ENCODE peak calls at places on chromosome 11, in four cellular contexts. U is bronchial epithelial cell, G is MM.1S, E is progenitor cell of endocrine pancreas. Q is an unnamed sample.

GRCh38 chr11:89381094-89381493 is 110.1 kb downstream of the NOX4 start:
- DNase-seq in U (peak), E (no peak), G (no peak), Q (no peak)

GRCh38 chr11:17673951-17674350 is 45.4 kb upstream of the MYOD1 start:
- DNase-seq in G (no peak), U (peak), E (no peak), Q (no peak)

GRCh38 chr11:69926376-69927050 is 107.3 kb upstream of the FGF3 start:
- DNase-seq in U (no peak), G (no peak), E (no peak), Q (no peak)

GRCh38 chr11:32830413-32830738 is 649 bp downstream of the PRRG4 start:
- DNase-seq in U (peak), E (no peak), G (peak), Q (no peak)

GRCh38 chr11:17686185-17686980 is 33.0 kb upstream of the MYOD1 start:
- DNase-seq in U (no peak), E (no peak), G (no peak), Q (no peak)

GRCh38 chr11:72446929-72447753 is 12.8 kb upstream of the CLPB start:
- DNase-seq in U (peak), E (no peak), G (peak), Q (peak)

GRCh38 chr11:132898021-132898420 is 634.3 kb downstream of the OPCML start:
- DNase-seq in U (peak), E (no peak), G (no peak), Q (no peak)

GRCh38 chr11:36149538-36150242 is 139.5 kb downstream of the COMMD9 start:
- DNase-seq in E (no peak), G (peak), U (peak), Q (peak)

GRCh38 chr11:105468154-105468553 is 141.7 kb upstream of the GRIA4 start:
- DNase-seq in G (no peak), E (no peak), U (no peak), Q (no peak)

GRCh38 chr11:28257761-28258160 is 149.6 kb downstream of the METTL15 start:
- DNase-seq in G (no peak), U (peak), E (no peak), Q (no peak)

GRCh38 chr11:134153147-134153905 is 70.4 kb downstream of the NCAPD3 start:
- DNase-seq in G (no peak), E (no peak), U (no peak), Q (no peak)

GRCh38 chr11:118434553-118435232 is 1.6 kb upstream of the KMT2A start:
- DNase-seq in E (peak), G (peak), U (no peak), Q (peak)

GRCh38 chr11:131498631-131499053 is 128.2 kb downstream of the NTM start:
- DNase-seq in U (no peak), E (no peak), G (no peak), Q (no peak)

GRCh38 chr11:16738949-16739262 is 459 bp downstream of the C11orf58 start:
- DNase-seq in G (no peak), U (no peak), E (no peak), Q (peak)

GRCh38 chr11:12433571-12434061 is 56.2 kb downstream of the PARVA start:
- DNase-seq in G (no peak), E (no peak), U (no peak), Q (no peak)

GRCh38 chr11:61279934-61280656 is 15.0 kb downstream of the VWCE start:
- DNase-seq in G (no peak), U (peak), E (no peak), Q (no peak)

GRCh38 chr11:117986981-117987495 is 844 bp downstream of the IL10RA start:
- DNase-seq in G (peak), E (no peak), U (peak), Q (peak)

GRCh38 chr11:113632981-113633380 is 73.1 kb downstream of the TMPRSS5 start:
- DNase-seq in E (no peak), U (peak), G (no peak), Q (no peak)

GRCh38 chr11:114290503-114291239 is 5.5 kb upstream of the NNMT start:
- DNase-seq in U (no peak), E (no peak), G (no peak), Q (no peak)

GRCh38 chr11:75790986-75791385 is 22.4 kb downstream of the DGAT2 start:
- DNase-seq in G (no peak), U (peak), E (no peak), Q (no peak)

GRCh38 chr11:72750086-72750485 is 2.1 kb downstream of the ARAP1 start:
- DNase-seq in U (no peak), G (no peak), E (peak), Q (no peak)

GRCh38 chr11:93271596-93271995 is 58.9 kb upstream of the DEUP1 start:
- DNase-seq in E (no peak), U (no peak), G (no peak), Q (no peak)

GRCh38 chr11:131760191-131760951 is 390.0 kb downstream of the NTM start:
- DNase-seq in E (no peak), U (no peak), G (no peak), Q (no peak)

GRCh38 chr11:107598225-107599139 is 7.5 kb downstream of the ELMOD1 start:
- DNase-seq in E (no peak), G (peak), U (peak), Q (peak)
- TF ChIP-seq CTCF in E (peak), G (peak), U (peak), Q (peak)

GRCh38 chr11:83219095-83219494 is 25.6 kb downstream of the ANKRD42 start:
- DNase-seq in E (no peak), U (no peak), G (no peak), Q (no peak)
- TF ChIP-seq CTCF in E (peak), U (no peak), G (peak), Q (no peak)

GRCh38 chr11:30503156-30503555 is 83.0 kb downstream of the MPPED2 start:
- DNase-seq in U (no peak), G (no peak), E (no peak), Q (no peak)
- TF ChIP-seq CTCF in U (no peak), G (no peak), E (no peak), Q (no peak)

DNA sequence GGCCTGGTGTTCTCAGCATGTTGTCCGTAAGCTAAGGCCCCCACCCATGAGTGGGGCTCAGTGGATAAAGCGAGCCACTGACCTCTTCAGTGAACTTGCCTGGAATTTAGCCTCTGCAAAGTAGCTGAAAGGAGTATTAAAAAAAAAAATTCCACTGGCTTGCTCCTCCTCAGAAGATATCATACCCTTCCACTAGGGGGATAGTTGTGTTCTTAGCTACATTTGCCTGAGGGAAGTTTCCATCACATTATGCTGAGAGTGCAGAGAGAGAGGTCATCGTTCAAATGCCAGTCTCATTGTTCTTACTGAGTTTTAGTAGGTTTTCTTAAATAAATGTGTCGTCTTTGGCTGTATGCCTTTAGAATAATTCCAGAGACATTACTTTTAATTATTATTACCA is 879.7 kb downstream of the JRKL start:
- DNase-seq in E (no peak), G (no peak), U (peak), Q (no peak)
- TF ChIP-seq CTCF in E (peak), G (no peak), U (no peak), Q (no peak)